ENCODE peak calls at places on chromosomes 11 and 22, in six cellular contexts. R is CD8-positive, alpha-beta memory T cell; T is CD4-positive, CD25-positive, alpha-beta regulatory T cell; P is mesendoderm; A is aorta; D is RWPE1. B is an unnamed sample.

GRCh38 chr11:18936002-18936673 is 3.1 kb downstream of the MRGPRX1 start:
- DNase-seq in T (no peak), D (no peak), R (no peak), P (peak), A (no peak), B (no peak)

GRCh38 chr22:30205281-30206115 is 41.1 kb downstream of the LIF start:
- DNase-seq in A (no peak), T (no peak), D (peak), P (peak), R (no peak), B (peak)

GRCh38 chr11:11916981-11917399 is 75.2 kb downstream of the USP47 start:
- DNase-seq in A (no peak), T (no peak), P (peak), D (no peak), R (no peak), B (no peak)

GRCh38 chr11:102599642-102600261 is 25.4 kb downstream of the MMP20 start:
- DNase-seq in T (peak), R (no peak), P (peak), D (peak), A (no peak), B (no peak)

GRCh38 chr22:49011379-49011768 is 816.3 kb downstream of the BRD1 start:
- DNase-seq in P (no peak), D (no peak), R (no peak), A (peak), T (no peak), B (no peak)

GRCh38 chr11:17219016-17219415 is 11.2 kb upstream of the PIK3C2A start:
- DNase-seq in R (no peak), T (no peak), D (no peak), A (no peak), P (no peak), B (no peak)

GRCh38 chr11:116697639-116698038 is 75.1 kb downstream of the BUD13 start:
- DNase-seq in P (no peak), T (no peak), R (no peak), A (no peak), D (no peak), B (no peak)

GRCh38 chr11:14722507-14722906 is 78.9 kb downstream of the PDE3B start:
- DNase-seq in T (no peak), A (no peak), P (no peak), R (no peak), D (no peak), B (no peak)

GRCh38 chr11:57800444-57801184 is 39.0 kb downstream of the CTNND1 start:
- DNase-seq in D (peak), A (no peak), R (no peak), P (peak), T (peak), B (no peak)

GRCh38 chr11:79113099-79113498 is 327.7 kb downstream of the TENM4 start:
- DNase-seq in D (no peak), P (no peak), T (no peak), A (no peak), R (no peak), B (no peak)

GRCh38 chr11:2100361-2101170 is 38.6 kb downstream of the IGF2 start:
- DNase-seq in A (no peak), R (peak), P (no peak), D (no peak), T (no peak), B (no peak)

GRCh38 chr11:2797741-2798361 is 87.7 kb downstream of the CDKN1C start:
- DNase-seq in P (no peak), A (no peak), D (no peak), T (no peak), R (no peak), B (peak)

GRCh38 chr11:128022007-128022368 is 565.4 kb downstream of the ETS1 start:
- DNase-seq in A (no peak), D (no peak), T (peak), P (no peak), R (no peak), B (no peak)

GRCh38 chr22:38455063-38455529 is at the start of gene KCNJ4:
- DNase-seq in A (no peak), D (no peak), P (no peak), R (no peak), T (no peak), B (no peak)

GRCh38 chr11:46930089-46930488 is 6.5 kb upstream of the CSTPP1 start:
- DNase-seq in R (no peak), P (peak), A (no peak), D (no peak), T (no peak), B (no peak)

GRCh38 chr11:74925281-74925680 is 23.6 kb downstream of the XRRA1 start:
- DNase-seq in R (no peak), D (no peak), T (no peak), A (no peak), P (no peak), B (no peak)

GRCh38 chr22:33828302-33828701 is 92.0 kb downstream of the LARGE1 start:
- DNase-seq in D (no peak), R (no peak), T (no peak), A (no peak), P (no peak), B (no peak)

GRCh38 chr11:67510023-67510345 is 2.0 kb upstream of the CDK2AP2 start:
- DNase-seq in P (no peak), D (no peak), R (no peak), T (no peak), A (no peak), B (no peak)

GRCh38 chr11:104134760-104135159 is 29.2 kb downstream of the PDGFD start:
- DNase-seq in D (no peak), A (no peak), P (peak), T (no peak), R (no peak), B (no peak)

GRCh38 chr11:17766590-17766989 is 32.0 kb downstream of the KCNC1 start:
- DNase-seq in R (peak), D (no peak), T (no peak), A (no peak), P (no peak), B (no peak)

GRCh38 chr11:130411223-130411622 is 17.2 kb downstream of the ADAMTS8 start:
- DNase-seq in P (no peak), A (no peak), R (no peak), D (no peak), T (no peak), B (no peak)

GRCh38 chr11:80365315-80365714 is 924.5 kb upstream of the TENM4 start:
- DNase-seq in D (no peak), P (no peak), T (no peak), A (no peak), R (no peak), B (no peak)

GRCh38 chr11:118620529-118621070 is 13.2 kb downstream of the PHLDB1 start:
- DNase-seq in D (no peak), T (no peak), R (no peak), A (peak), P (no peak), B (no peak)

GRCh38 chr11:75273989-75274391 is 33.4 kb downstream of the TPBGL start:
- DNase-seq in D (no peak), A (peak), R (peak), T (no peak), P (no peak), B (no peak)

GRCh38 chr11:3641191-3641590 is 601 bp downstream of the ART5 start:
- DNase-seq in D (no peak), A (no peak), T (no peak), R (peak), P (no peak), B (no peak)

GRCh38 chr11:3947084-3947483 is 91.6 kb downstream of the STIM1 start:
- DNase-seq in T (peak), R (peak), D (no peak), A (no peak), P (no peak), B (peak)

GRCh38 chr11:63906585-63906984 is 10.4 kb downstream of the RCOR2 start:
- DNase-seq in R (peak), A (no peak), P (peak), T (peak), D (no peak), B (no peak)

GRCh38 chr11:113574171-113574570 is 99.0 kb upstream of the DRD2 start:
- DNase-seq in A (no peak), T (no peak), D (no peak), R (no peak), P (no peak), B (no peak)

GRCh38 chr11:10155793-10156490 is 138.1 kb downstream of the SBF2 start:
- DNase-seq in A (no peak), D (peak), T (no peak), P (peak), R (no peak), B (no peak)

GRCh38 chr22:46390652-46391301 is 55.3 kb downstream of the TRMU start:
- DNase-seq in A (peak), R (no peak), P (peak), D (peak), T (no peak), B (no peak)

GRCh38 chr22:23523746-23524145 is 56.3 kb downstream of the IGLL1 start:
- DNase-seq in A (no peak), T (no peak), P (no peak), D (no peak), R (peak), B (no peak)

GRCh38 chr11:111829185-111829968 is 42.0 kb downstream of the ALG9 start:
- DNase-seq in D (no peak), R (no peak), A (no peak), T (peak), P (no peak), B (no peak)
- H3K27ac ChIP-seq in D (no peak), R (no peak), A (no peak), T (no peak), P (no peak), B (no peak)

DNA sequence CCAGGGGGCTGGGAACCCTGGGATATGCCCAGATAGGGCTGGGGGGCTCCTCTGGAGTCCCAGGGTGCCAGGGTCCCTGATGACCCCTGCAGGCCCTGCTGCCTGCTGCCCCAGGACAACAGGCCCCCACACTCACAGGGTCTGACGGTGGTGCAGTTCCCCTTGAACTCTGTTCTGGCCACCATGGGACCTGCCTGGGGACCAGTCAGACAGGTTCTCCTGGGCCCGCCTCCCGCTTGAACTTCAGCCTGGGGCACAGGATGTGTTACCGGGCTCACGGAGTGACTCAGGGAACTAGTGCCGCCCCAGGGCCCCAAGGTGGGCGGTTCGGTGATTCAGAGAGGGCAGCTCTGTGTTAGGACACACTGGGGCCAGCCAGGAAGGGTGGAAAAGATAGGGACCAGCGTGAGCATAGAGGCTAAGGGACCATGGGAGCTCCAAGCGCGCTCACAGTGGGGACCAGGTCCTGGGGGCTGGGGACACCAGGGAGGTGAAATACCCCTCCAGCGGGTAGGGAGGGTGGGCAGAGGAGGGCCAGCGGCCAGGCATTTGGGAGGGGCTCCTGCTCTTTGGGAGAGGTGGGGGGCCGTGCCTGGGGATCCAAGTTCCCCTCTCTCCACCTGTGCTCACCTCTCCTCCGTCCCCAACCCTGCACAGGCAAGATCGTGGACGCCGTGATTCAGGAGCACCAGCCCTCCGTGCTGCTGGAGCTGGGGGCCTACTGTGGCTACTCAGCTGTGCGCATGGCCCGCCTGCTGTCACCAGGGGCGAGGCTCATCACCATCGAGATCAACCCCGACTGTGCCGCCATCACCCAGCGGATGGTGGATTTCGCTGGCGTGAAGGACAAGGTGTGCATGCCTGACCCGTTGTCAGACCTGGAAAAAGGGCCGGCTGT is 21.5 kb upstream of the TXNRD2 start:
- DNase-seq in R (no peak), A (peak), D (peak), P (peak), T (peak), B (no peak)
- H3K27ac ChIP-seq in R (no peak), A (no peak), D (peak), P (no peak), T (no peak), B (no peak)

DNA sequence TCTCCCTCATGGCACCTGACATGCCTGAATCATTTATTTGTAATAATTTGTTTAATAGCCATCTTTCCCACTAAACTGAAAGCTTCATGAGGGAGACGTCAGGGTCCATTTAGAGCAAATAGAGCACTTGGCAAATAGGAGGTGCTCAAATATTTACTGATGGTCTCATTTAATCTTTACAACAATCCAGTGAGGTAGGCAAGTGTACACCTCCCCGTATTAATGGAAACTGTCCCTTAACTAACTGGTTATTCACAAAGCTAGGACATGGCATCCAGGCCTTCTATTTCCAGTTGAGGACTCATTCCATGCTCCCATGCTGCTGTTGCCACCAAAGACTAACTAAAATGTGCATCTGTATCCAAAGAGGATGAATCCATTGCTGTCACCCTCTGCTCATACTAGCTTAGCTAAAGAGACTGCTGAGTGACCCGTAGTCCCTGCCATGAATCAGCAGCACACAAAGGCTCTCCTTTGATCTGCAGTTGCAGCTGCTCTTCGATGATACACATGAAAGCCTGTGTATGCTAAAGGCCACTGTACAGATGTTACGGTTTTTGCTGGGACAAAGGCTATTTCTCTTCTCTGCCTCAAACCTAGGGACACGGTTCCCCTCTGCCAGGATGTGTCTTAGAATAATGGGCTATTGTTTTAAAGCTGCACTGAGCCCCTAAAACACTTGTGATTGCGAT is 82.6 kb downstream of the RAB30 start:
- DNase-seq in D (no peak), T (no peak), P (no peak), R (no peak), A (no peak), B (no peak)
- H3K27ac ChIP-seq in D (no peak), T (no peak), P (no peak), R (no peak), A (no peak), B (no peak)

DNA sequence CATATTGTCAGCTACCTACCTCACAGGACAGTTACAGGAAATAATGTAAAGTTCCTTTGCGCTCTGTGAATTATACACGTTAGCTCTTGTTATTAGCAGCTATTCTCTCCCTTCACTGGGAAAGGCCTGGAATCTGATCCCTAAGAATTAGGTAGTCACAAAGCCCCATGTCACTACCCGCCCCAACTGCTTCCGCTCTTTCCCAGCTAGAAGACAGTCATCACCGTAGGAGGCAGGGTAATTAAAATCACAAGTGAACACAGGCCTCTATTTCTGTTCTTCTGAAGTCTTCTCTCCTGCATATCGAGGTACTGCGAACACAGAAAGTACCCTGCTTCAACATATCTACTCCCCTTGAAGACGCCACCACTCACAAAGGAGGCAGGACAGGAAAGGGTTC is 12.6 kb upstream of the AHNAK start:
- DNase-seq in D (no peak), P (no peak), A (no peak), T (no peak), R (no peak), B (no peak)
- H3K27ac ChIP-seq in D (peak), P (no peak), A (no peak), T (peak), R (no peak), B (peak)

B was measured in uterus.